ENCODE peak calls at places on chromosomes 7 and 10, in eight cellular contexts. V is GM23338, Z is A549, I is GM12878, F is HCT116, M is HL-60, O is K562, W is HepG2. C is an unnamed sample.

GRCh38 chr7:19984231-19984632 is 210.8 kb upstream of the TMEM196 start:
- DNase-seq in F (no peak), I (no peak), V (peak), W (no peak), O (no peak), M (no peak), Z (no peak), C (no peak)

GRCh38 chr7:84237533-84238173 is 43.1 kb upstream of the SEMA3A start:
- DNase-seq in I (no peak), W (no peak), O (no peak), V (no peak), F (peak), Z (peak), M (no peak), C (no peak)

GRCh38 chr10:60155945-60156683 is 233.6 kb downstream of the ANK3 start:
- DNase-seq in I (no peak), F (no peak), Z (no peak), M (no peak), O (no peak), W (no peak), V (no peak), C (no peak)

GRCh38 chr10:103795634-103796265 is 59.6 kb downstream of the SH3PXD2A start:
- DNase-seq in F (no peak), O (no peak), W (no peak), M (no peak), I (no peak), V (no peak), Z (no peak), C (no peak)

GRCh38 chr10:28719789-28720436 is 42.6 kb downstream of the BAMBI start:
- DNase-seq in F (peak), M (no peak), O (no peak), I (no peak), V (no peak), Z (no peak), W (peak), C (no peak)

GRCh38 chr10:79055100-79055782 is 13.5 kb upstream of the ZMIZ1 start:
- DNase-seq in O (no peak), I (no peak), Z (no peak), F (no peak), M (no peak), W (no peak), V (no peak), C (no peak)

GRCh38 chr7:1669954-1670893 is at the start of gene ELFN1:
- DNase-seq in I (no peak), Z (no peak), F (no peak), W (no peak), V (peak), O (peak), M (no peak), C (no peak)

GRCh38 chr10:99845837-99846382 is 63.5 kb downstream of the ABCC2 start:
- DNase-seq in F (peak), V (peak), I (peak), O (peak), M (peak), Z (peak), W (peak), C (peak)

GRCh38 chr7:111030358-111030735 is 60.6 kb upstream of the LRRN3 start:
- DNase-seq in V (no peak), F (no peak), Z (no peak), M (no peak), I (no peak), W (no peak), O (no peak), C (no peak)

GRCh38 chr10:34731213-34731612 is 83.9 kb downstream of the PARD3 start:
- DNase-seq in Z (no peak), M (no peak), F (no peak), O (no peak), W (no peak), I (no peak), V (no peak), C (no peak)

GRCh38 chr7:116829493-116829892 is 32.9 kb upstream of the CAPZA2 start:
- DNase-seq in I (no peak), V (no peak), Z (no peak), M (no peak), O (no peak), F (no peak), W (no peak), C (no peak)

GRCh38 chr10:22491931-22492615 is 146.8 kb downstream of the SPAG6 start:
- DNase-seq in W (no peak), V (no peak), M (peak), I (no peak), F (no peak), Z (no peak), O (no peak), C (no peak)

GRCh38 chr7:30029696-30030095 is 1.5 kb downstream of the PLEKHA8 start:
- DNase-seq in V (no peak), O (no peak), W (no peak), M (peak), F (no peak), I (no peak), Z (peak), C (no peak)

GRCh38 chr10:100747826-100748231 is 2.4 kb downstream of the PAX2 start:
- DNase-seq in I (no peak), Z (no peak), V (peak), W (no peak), M (no peak), F (no peak), O (no peak), C (no peak)

GRCh38 chr7:77903597-77903996 is 105.0 kb downstream of the PHTF2 start:
- DNase-seq in I (no peak), V (peak), O (peak), W (peak), Z (peak), F (no peak), M (peak), C (no peak)

GRCh38 chr7:148110097-148110868 is 480.3 kb upstream of the C7orf33 start:
- DNase-seq in I (no peak), F (no peak), O (no peak), Z (no peak), W (peak), M (no peak), V (no peak), C (no peak)
- TF ChIP-seq REST in I (no peak), F (no peak), O (no peak), Z (no peak), W (no peak), M (no peak), V (no peak), C (no peak)

GRCh38 chr10:119942973-119943372 is 50.4 kb downstream of the SEC23IP start:
- DNase-seq in Z (no peak), I (no peak), O (no peak), F (no peak), V (no peak), W (no peak), M (no peak), C (no peak)

GRCh38 chr10:119940487-119940886 is 48.0 kb downstream of the SEC23IP start:
- DNase-seq in F (no peak), W (no peak), M (no peak), O (no peak), V (no peak), Z (no peak), I (no peak), C (no peak)
- TF ChIP-seq REST in F (no peak), W (no peak), M (no peak), O (no peak), V (no peak), Z (no peak), I (no peak), C (no peak)

GRCh38 chr10:86353506-86354485 is 12.8 kb downstream of the GRID1 start:
- DNase-seq in I (no peak), O (no peak), M (no peak), V (no peak), W (no peak), F (no peak), Z (no peak), C (no peak)
- TF ChIP-seq REST in I (no peak), O (no peak), M (no peak), V (no peak), W (no peak), F (no peak), Z (no peak), C (no peak)

GRCh38 chr7:124275411-124275810 is 242.5 kb upstream of the TMEM229A start:
- DNase-seq in Z (no peak), I (no peak), M (no peak), F (no peak), W (no peak), V (peak), O (no peak), C (no peak)

DNA sequence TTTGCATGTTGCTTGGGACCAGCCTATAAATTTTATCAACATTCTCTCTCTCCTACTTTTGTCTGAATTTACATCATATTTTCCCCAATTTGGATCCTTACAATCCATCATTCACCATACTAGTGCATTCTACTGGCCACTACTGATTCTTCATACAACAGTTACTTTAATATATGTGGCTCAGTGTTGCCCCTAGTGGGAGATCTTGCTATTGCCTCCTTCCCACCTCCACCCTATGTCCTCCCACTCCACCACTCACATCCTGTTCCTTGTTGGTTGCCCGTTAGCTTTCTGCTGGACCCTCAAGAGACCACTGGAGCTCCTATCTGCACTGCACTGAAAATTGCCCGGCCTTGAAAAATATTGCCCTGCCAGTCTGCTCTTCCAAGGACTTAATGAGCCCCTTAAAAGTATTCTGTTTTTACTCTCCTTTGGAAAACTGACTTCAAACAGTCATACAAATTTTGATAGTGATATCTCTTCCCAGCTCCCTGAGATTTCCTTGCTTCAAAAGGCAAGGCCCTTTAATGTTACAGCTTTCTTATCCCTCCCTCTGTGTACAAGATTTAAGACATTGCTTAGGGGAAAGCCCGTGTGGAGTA is 243.2 kb upstream of the TMEM229A start:
- DNase-seq in V (peak), Z (peak), O (peak), M (peak), W (peak), I (no peak), F (peak), C (no peak)
- TF ChIP-seq REST in V (no peak), Z (no peak), O (no peak), M (no peak), W (no peak), I (no peak), F (no peak), C (no peak)

C was measured in Panc1.